ENCODE peak calls at places on chromosomes 13 and 19, in four cellular contexts. K is Karpas-422, I is Peyer's patch, F is SK-N-SH. B is an unnamed sample. For H3K4me1, the result is how much of the 10 kb centered on the place peaks cover.

GRCh38 chr19:17125052-17125727 is 49.6 kb downstream of the MYO9B start:
- DNase-seq in I (no peak), K (no peak), F (no peak), B (peak)

GRCh38 chr13:20968745-20969144 is 66.2 kb upstream of the XPO4 start:
- DNase-seq in K (no peak), F (no peak), I (no peak), B (no peak)

GRCh38 chr13:113224486-113224885 is 15.1 kb downstream of the CUL4A start:
- DNase-seq in K (no peak), I (no peak), F (no peak), B (no peak)

GRCh38 chr19:35318679-35319448 is 10.1 kb upstream of the CD22 start:
- DNase-seq in F (no peak), K (no peak), I (peak), B (no peak)

GRCh38 chr13:78780708-78781107 is 121.8 kb upstream of the OBI1 start:
- DNase-seq in F (no peak), I (no peak), K (no peak), B (no peak)

GRCh38 chr19:46392837-46393236 is 20.5 kb downstream of the CCDC8 start:
- DNase-seq in K (no peak), F (no peak), I (no peak), B (no peak)

GRCh38 chr13:79874396-79875360 is 393.7 kb downstream of the NDFIP2 start:
- DNase-seq in I (no peak), F (no peak), K (no peak), B (no peak)

GRCh38 chr19:28466107-28467045 is 746.6 kb downstream of the UQCRFS1 start:
- DNase-seq in I (peak), F (peak), K (peak), B (no peak)

GRCh38 chr13:31913459-31913858 is 118.1 kb upstream of the FRY start:
- DNase-seq in K (no peak), I (no peak), F (no peak), B (no peak)

GRCh38 chr19:5587071-5587455 is 19.3 kb upstream of the TINCR start:
- DNase-seq in K (no peak), F (peak), I (no peak), B (no peak)

GRCh38 chr19:50333737-50334617 is 4.8 kb upstream of the KCNC3 start:
- DNase-seq in I (peak), F (peak), K (peak), B (no peak)

GRCh38 chr13:45678282-45678681 is 23.8 kb upstream of the CBY2 start:
- DNase-seq in I (no peak), F (no peak), K (no peak), B (no peak)

GRCh38 chr19:43594710-43595604 is 977 bp downstream of the IRGQ start:
- DNase-seq in F (peak), K (peak), I (peak), B (peak)

GRCh38 chr19:19460258-19460731 is 54.8 kb downstream of the GATAD2A start:
- DNase-seq in K (peak), I (peak), F (no peak), B (peak)

GRCh38 chr19:6536138-6536671 is 5.4 kb downstream of the TNFSF9 start:
- DNase-seq in K (peak), I (peak), F (peak), B (peak)

GRCh38 chr19:39319098-39319891 is 1.4 kb downstream of the LRFN1 start:
- DNase-seq in F (no peak), I (no peak), K (no peak), B (no peak)

GRCh38 chr13:94601446-94602431 is at the start of gene GPR180:
- DNase-seq in K (peak), I (peak), F (peak), B (peak)

GRCh38 chr13:49343255-49343654 is 95.5 kb downstream of the CDADC1 start:
- DNase-seq in F (no peak), I (no peak), K (no peak), B (no peak)

GRCh38 chr13:37667631-37668161 is 69.1 kb upstream of the POSTN start:
- DNase-seq in I (no peak), K (no peak), F (no peak), B (no peak)

GRCh38 chr19:41578886-41579285 is 2.9 kb downstream of the CEACAM21 start:
- DNase-seq in F (no peak), I (no peak), K (no peak), B (no peak)

GRCh38 chr19:18098891-18099622 is 1.5 kb downstream of the MAST3 start:
- DNase-seq in I (peak), F (no peak), K (peak), B (no peak)

GRCh38 chr13:43493496-43494000 is 293.2 kb downstream of the ENOX1 start:
- DNase-seq in F (no peak), K (no peak), I (no peak), B (no peak)

DNA sequence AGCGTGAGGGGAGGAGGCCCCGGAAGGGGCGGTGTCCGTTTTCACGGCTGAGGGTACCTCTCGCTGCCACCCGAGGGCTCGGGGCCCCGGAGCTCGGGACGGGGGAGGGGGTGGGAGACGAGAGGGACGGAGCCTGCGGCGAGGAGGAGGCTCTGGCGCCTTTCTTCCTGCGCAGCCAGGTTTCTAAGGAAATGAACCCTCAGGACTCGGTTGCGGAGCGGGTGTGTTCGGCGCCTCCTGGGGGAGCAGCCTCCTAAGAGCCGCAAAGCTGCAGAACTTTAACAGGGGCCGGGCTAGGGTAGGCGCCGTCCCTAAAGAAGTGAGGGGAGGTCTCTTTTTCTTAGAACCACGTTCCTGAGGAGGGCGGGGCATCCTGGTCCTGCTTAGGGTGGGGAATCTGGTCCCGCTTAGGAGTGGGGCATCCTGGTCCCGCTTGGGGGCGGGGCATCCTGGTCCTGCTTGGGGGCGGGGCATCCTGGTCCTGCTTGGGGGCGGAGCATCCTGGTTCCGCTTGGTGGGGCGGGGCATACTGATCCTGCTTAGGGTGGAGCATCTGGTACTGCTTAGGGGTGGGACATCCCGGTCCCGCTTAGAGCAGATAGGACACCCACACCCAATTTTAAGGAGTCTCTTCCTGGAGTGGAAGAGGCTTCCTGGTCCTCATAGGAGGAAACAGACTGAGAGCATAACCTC is 6.2 kb downstream of the SYT5 start:
- DNase-seq in F (peak), I (no peak), K (peak), B (no peak)
- H3K4me3 ChIP-seq in F (no peak), I (peak), K (no peak), B (peak)

GRCh38 chr13:97242755-97243497 is 20.8 kb downstream of the MBNL2 start:
- DNase-seq in I (no peak), F (no peak), K (no peak), B (no peak)

GRCh38 chr13:97239943-97240788 is 18.0 kb downstream of the MBNL2 start:
- DNase-seq in F (no peak), I (no peak), K (no peak), B (no peak)

GRCh38 chr13:97239306-97239705 is 17.2 kb downstream of the MBNL2 start:
- DNase-seq in K (no peak), F (no peak), I (no peak), B (no peak)

GRCh38 chr13:97241761-97242160 is 19.6 kb downstream of the MBNL2 start:
- DNase-seq in F (no peak), K (no peak), I (no peak), B (no peak)

GRCh38 chr13:97240789-97241734 is 18.9 kb downstream of the MBNL2 start:
- DNase-seq in K (no peak), I (no peak), F (no peak), B (no peak)
- H3K4me1 ChIP-seq in K (under half), I (under half), F (under half), B (under half)

GRCh38 chr19:51948979-51949378 is 21.7 kb downstream of the ZNF613 start:
- DNase-seq in I (no peak), F (peak), K (no peak), B (no peak)
- H3K4me3 ChIP-seq in I (no peak), F (peak), K (no peak), B (no peak)

GRCh38 chr19:1690570-1691307 is 38.3 kb upstream of the TCF3 start:
- DNase-seq in I (no peak), K (peak), F (peak), B (peak)
- H3K4me1 ChIP-seq in I (under half), K (under half), F (under half), B (under half)

DNA sequence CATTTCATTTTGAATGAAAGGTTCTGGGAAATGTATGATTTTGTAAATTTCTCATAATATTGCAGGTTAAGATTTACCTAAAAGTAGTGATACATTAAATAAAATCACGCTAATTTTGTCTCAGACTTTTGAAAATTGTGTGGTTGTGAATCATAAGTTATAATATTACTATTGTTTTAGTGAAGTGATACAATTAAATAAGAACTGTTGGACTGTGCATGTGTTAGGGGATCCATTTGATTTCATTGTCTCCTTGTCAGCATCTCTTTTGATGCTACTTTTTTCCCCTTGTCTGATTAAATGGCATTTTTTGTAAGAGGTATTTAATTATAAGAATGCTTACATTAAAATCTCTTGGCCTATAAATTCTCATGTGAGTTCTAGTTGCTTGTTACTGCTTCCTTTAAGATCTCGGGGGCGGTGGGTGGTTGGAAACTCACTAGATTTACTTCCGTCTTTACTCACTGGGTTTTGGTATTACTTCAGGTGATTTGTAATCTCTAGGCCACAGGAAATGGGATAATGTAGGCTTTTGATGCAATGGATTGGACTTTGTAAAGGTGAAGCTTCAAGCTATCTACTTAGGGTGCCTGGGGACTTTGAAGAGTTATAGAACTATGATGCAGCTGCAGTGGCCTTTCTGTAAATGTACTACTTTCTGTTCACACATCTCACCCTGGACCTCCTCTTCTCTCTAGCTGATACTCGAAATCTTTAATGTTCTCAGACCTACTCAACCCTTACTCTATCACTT is 66.5 kb downstream of the PAN3 start:
- DNase-seq in I (no peak), K (no peak), F (no peak), B (no peak)
- H3K4me3 ChIP-seq in I (no peak), K (no peak), F (no peak), B (no peak)

B was measured in effector memory CD4-positive, alpha-beta T cell.